ENCODE peak calls at places on chromosomes 12 and 14, in four cellular contexts. T is stomach, N is GM19239, Z is neuronal stem cell. M is an unnamed sample.

GRCh38 chr12:89051065-89051677 is 301.1 kb downstream of the DUSP6 start:
- DNase-seq in T (no peak), N (peak), Z (peak), M (peak)

GRCh38 chr12:51021694-51022093 is 4.5 kb downstream of the SLC11A2 start:
- DNase-seq in Z (no peak), N (no peak), T (no peak), M (no peak)

GRCh38 chr12:47276253-47277070 is 196.7 kb upstream of the AMIGO2 start:
- DNase-seq in T (no peak), N (peak), Z (no peak), M (no peak)

GRCh38 chr12:130079254-130079653 is 83.0 kb upstream of the FZD10 start:
- DNase-seq in Z (no peak), N (no peak), T (no peak), M (no peak)

GRCh38 chr12:11580125-11580751 is 69.2 kb upstream of the ETV6 start:
- DNase-seq in Z (no peak), T (peak), N (no peak), M (peak)

GRCh38 chr12:96208346-96208745 is 14.2 kb downstream of the ELK3 start:
- DNase-seq in Z (no peak), N (no peak), T (no peak), M (no peak)

GRCh38 chr12:106841471-106842302 is 67.2 kb downstream of the RIC8B start:
- DNase-seq in N (peak), T (no peak), Z (peak), M (peak)

GRCh38 chr12:44847888-44848770 is 28.0 kb downstream of the NELL2 start:
- DNase-seq in Z (no peak), T (no peak), N (no peak), M (no peak)

GRCh38 chr14:73627033-73627432 is 14.7 kb downstream of the ACOT6 start:
- DNase-seq in Z (no peak), T (no peak), N (no peak), M (no peak)

GRCh38 chr12:130632582-130633174 is 83.4 kb downstream of the RIMBP2 start:
- DNase-seq in T (no peak), N (no peak), Z (no peak), M (peak)

GRCh38 chr14:79641371-79641770 is 569.9 kb downstream of the DIO2 start:
- DNase-seq in N (no peak), T (no peak), Z (no peak), M (no peak)

GRCh38 chr12:124422142-124422569 is 127.3 kb downstream of the RFLNA start:
- DNase-seq in T (peak), N (no peak), Z (no peak), M (peak)

GRCh38 chr12:56787498-56787897 is 24.4 kb downstream of the HSD17B6 start:
- DNase-seq in N (no peak), Z (no peak), T (no peak), M (no peak)

GRCh38 chr12:112537710-112538396 is 119.1 kb downstream of the PTPN11 start:
- DNase-seq in N (no peak), Z (no peak), T (no peak), M (no peak)

GRCh38 chr14:74261288-74261687 is 22.0 kb downstream of the VSX2 start:
- DNase-seq in T (no peak), Z (no peak), N (no peak), M (no peak)